ENCODE peak calls at places on chromosomes 4 and X, in eight cellular contexts. C, V, R, M, F, Y, K and Q are unnamed samples.

GRCh38 chr4:138689593-138689992 is 326.0 kb upstream of the NOCT start:
- DNase-seq in Y (no peak), F (no peak), R (no peak), C (no peak), M (no peak), V (no peak), K (no peak), Q (no peak)

GRCh38 chrX:148466292-148466691 is 34.1 kb upstream of the AFF2 start:
- DNase-seq in C (no peak), Y (no peak), F (no peak), K (peak), M (no peak), R (no peak), V (no peak), Q (no peak)

GRCh38 chr4:41573458-41574129 is 35.6 kb downstream of the LIMCH1 start:
- DNase-seq in K (peak), C (no peak), F (no peak), V (no peak), M (peak), Y (no peak), R (no peak), Q (no peak)

GRCh38 chr4:6332042-6332668 is 62.5 kb downstream of the WFS1 start:
- DNase-seq in M (peak), V (peak), K (no peak), Y (no peak), C (peak), F (no peak), R (no peak), Q (peak)

GRCh38 chrX:18424482-18425198 is 768 bp upstream of the CDKL5 start:
- DNase-seq in C (peak), R (no peak), K (peak), V (peak), M (peak), F (peak), Y (no peak), Q (peak)

GRCh38 chrX:70219938-70220764 is 14.3 kb upstream of the AWAT1 start:
- DNase-seq in K (no peak), F (no peak), Y (no peak), C (no peak), V (no peak), R (no peak), M (peak), Q (no peak)

GRCh38 chrX:42499620-42500019 is 278.3 kb downstream of the PPP1R2C start:
- DNase-seq in V (no peak), C (no peak), M (no peak), R (no peak), K (no peak), F (no peak), Y (no peak), Q (no peak)

GRCh38 chr4:10020871-10021676 is at the start of gene SLC2A9:
- DNase-seq in M (no peak), C (no peak), R (no peak), F (no peak), Y (no peak), V (no peak), K (no peak), Q (no peak)

GRCh38 chr4:128285085-128286023 is 2.3 kb downstream of the PGRMC2 start:
- DNase-seq in R (no peak), K (no peak), V (no peak), F (no peak), M (peak), Y (no peak), C (peak), Q (no peak)

GRCh38 chrX:9873952-9874351 is 87.7 kb downstream of the SHROOM2 start:
- DNase-seq in V (peak), C (peak), R (peak), M (peak), K (peak), Y (no peak), F (peak), Q (peak)

GRCh38 chr4:6548201-6548881 is 26.6 kb upstream of the MAN2B2 start:
- DNase-seq in M (peak), C (peak), K (peak), V (peak), R (no peak), F (no peak), Y (no peak), Q (peak)

GRCh38 chr4:73917081-73917501 is 47.9 kb downstream of the CXCL1 start:
- DNase-seq in R (no peak), Y (no peak), F (no peak), V (no peak), C (no peak), K (peak), M (no peak), Q (peak)

GRCh38 chrX:101736651-101737050 is 77.0 kb upstream of the ARMCX2 start:
- DNase-seq in M (no peak), F (no peak), C (no peak), V (no peak), Y (no peak), R (no peak), K (peak), Q (no peak)

GRCh38 chrX:44935640-44936039 is 62.7 kb downstream of the KDM6A start:
- DNase-seq in Y (no peak), C (no peak), R (no peak), V (no peak), K (no peak), M (no peak), F (no peak), Q (no peak)

GRCh38 chr4:48153791-48154550 is 19.9 kb upstream of the TXK start:
- DNase-seq in M (no peak), Y (no peak), V (no peak), K (no peak), F (no peak), R (no peak), C (no peak), Q (no peak)

GRCh38 chrX:97685753-97686152 is 802.0 kb downstream of the RPA4 start:
- DNase-seq in R (no peak), M (peak), F (no peak), V (peak), Y (no peak), C (no peak), K (peak), Q (peak)